ENCODE peak calls at places on chromosomes 5 and 9, in ten cellular contexts. H is stromal cell of bone marrow, S is renal cortical epithelial cell, B is COR-L47, A is NCI-H2171, Q is GDM1, W is cardiac muscle cell, V is NCI-H2081, D is amniotic stem cell, Y is D721Med. Z is an unnamed sample.

GRCh38 chr9:19689324-19690087 is 99.3 kb downstream of the SLC24A2 start:
- DNase-seq in H (no peak), S (no peak), B (no peak), A (no peak), Q (no peak), W (peak), V (no peak), D (no peak), Y (no peak), Z (no peak)

GRCh38 chr5:140875085-140876065 is at the start of gene PCDHA12:
- DNase-seq in H (no peak), S (no peak), B (no peak), A (no peak), Q (no peak), W (no peak), V (no peak), D (no peak), Y (no peak), Z (peak)

GRCh38 chr5:135887881-135888614 is 7.6 kb downstream of the IL9 start:
- DNase-seq in H (peak), S (peak), B (no peak), A (no peak), Q (no peak), W (peak), V (no peak), D (no peak), Y (no peak), Z (no peak)

GRCh38 chr9:72749276-72749675 is 203.6 kb downstream of the ALDH1A1 start:
- DNase-seq in H (no peak), S (peak), B (no peak), A (no peak), Q (no peak), W (no peak), V (no peak), D (no peak), Y (no peak), Z (peak)

GRCh38 chr9:109771796-109772525 is 8.0 kb upstream of the PALM2AKAP2 start:
- DNase-seq in H (no peak), S (no peak), B (no peak), A (no peak), Q (no peak), W (peak), V (no peak), D (no peak), Y (no peak), Z (no peak)

GRCh38 chr9:10026585-10026984 is 586.2 kb downstream of the PTPRD start:
- DNase-seq in H (no peak), S (no peak), B (no peak), A (no peak), Q (no peak), W (no peak), V (no peak), D (no peak), Y (no peak), Z (no peak)

GRCh38 chr5:142911775-142912174 is 141.6 kb downstream of the ARHGAP26 start:
- DNase-seq in H (no peak), S (no peak), B (no peak), A (no peak), Q (no peak), W (no peak), V (no peak), D (no peak), Y (no peak), Z (peak)

GRCh38 chr5:57184322-57184721 is 10.5 kb downstream of the GPBP1 start:
- DNase-seq in H (no peak), S (no peak), B (no peak), A (no peak), Q (no peak), W (no peak), V (no peak), D (no peak), Y (no peak), Z (no peak)

GRCh38 chr5:174386306-174386705 is 338.1 kb upstream of the MSX2 start:
- DNase-seq in H (peak), S (no peak), B (no peak), A (no peak), Q (no peak), W (peak), V (no peak), D (no peak), Y (no peak), Z (no peak)

GRCh38 chr9:573551-574410 is 267.7 kb upstream of the DMRT1 start:
- DNase-seq in H (no peak), S (peak), B (no peak), A (no peak), Q (no peak), W (peak), V (no peak), D (no peak), Y (no peak), Z (peak)

GRCh38 chr9:84278131-84278530 is 62.4 kb downstream of the SLC28A3 start:
- DNase-seq in H (no peak), S (peak), B (no peak), A (no peak), Q (no peak), W (peak), V (no peak), D (no peak), Y (no peak), Z (peak)

GRCh38 chr5:125584119-125584518 is 837.7 kb upstream of the ZNF608 start:
- DNase-seq in H (peak), S (no peak), B (no peak), A (no peak), Q (no peak), W (peak), V (no peak), D (no peak), Y (no peak), Z (no peak)

GRCh38 chr5:17182494-17182893 is 34.9 kb upstream of the BASP1 start:
- DNase-seq in H (no peak), S (no peak), B (no peak), A (no peak), Q (no peak), W (no peak), V (no peak), D (no peak), Y (no peak), Z (no peak)

GRCh38 chr5:122091942-122092600 is 14.0 kb upstream of the LOX start:
- DNase-seq in H (peak), S (peak), B (peak), A (no peak), Q (no peak), W (peak), V (no peak), D (no peak), Y (no peak), Z (peak)

Z was measured in kidney glomerular epithelial cell.